ENCODE peak calls at places on chromosome 14, in eight cellular contexts. F, T, V, E, G, Y, L and S are unnamed samples.
A peak's percentile ranks its signal among the peaks of the same experiment; 100 is the strongest.

GRCh38 chr14:54902143-54902520 is 494 bp downstream of the GCH1 start:
- DNase-seq in F (peak; percentile 89), T (peak; percentile 78), V (peak; percentile 49), E (peak; percentile 76), G (peak; percentile 73), Y (peak; percentile 77), L (peak; percentile 37), S (peak; percentile 77)

GRCh38 chr14:29042546-29042945 is 276.0 kb downstream of the FOXG1 start:
- DNase-seq in F (no peak), T (no peak), V (no peak), E (no peak), G (no peak), Y (no peak), L (no peak), S (no peak)

GRCh38 chr14:99461411-99461810 is 19.2 kb downstream of the SETD3 start:
- DNase-seq in F (no peak), T (no peak), V (no peak), E (no peak), G (no peak), Y (no peak), L (no peak), S (no peak)

GRCh38 chr14:93543766-93544165 is 113.0 kb downstream of the UNC79 start:
- DNase-seq in F (peak; percentile 61), T (peak; percentile 11), V (no peak), E (no peak), G (peak; percentile 44), Y (no peak), L (peak; percentile 56), S (no peak)

GRCh38 chr14:23414254-23414653 is 6.2 kb upstream of the MYH6 start:
- DNase-seq in F (no peak), T (no peak), V (no peak), E (no peak), G (no peak), Y (peak; percentile 25), L (no peak), S (no peak)

GRCh38 chr14:100779691-100780080 is 46.2 kb upstream of the MEG3 start:
- DNase-seq in F (no peak), T (no peak), V (no peak), E (no peak), G (no peak), Y (no peak), L (no peak), S (no peak)

GRCh38 chr14:102345232-102345631 is 17.5 kb downstream of the CINP start:
- DNase-seq in F (no peak), T (no peak), V (no peak), E (no peak), G (no peak), Y (no peak), L (no peak), S (no peak)

GRCh38 chr14:89249296-89249565 is 167.8 kb downstream of the FOXN3 start:
- DNase-seq in F (no peak), T (no peak), V (no peak), E (no peak), G (no peak), Y (no peak), L (no peak), S (no peak)

GRCh38 chr14:104561124-104561531 is 18.4 kb upstream of the C14orf180 start:
- DNase-seq in F (no peak), T (no peak), V (no peak), E (no peak), G (no peak), Y (no peak), L (no peak), S (no peak)

GRCh38 chr14:74765721-74766120 is 2.6 kb downstream of the YLPM1 start:
- DNase-seq in F (no peak), T (no peak), V (no peak), E (no peak), G (no peak), Y (no peak), L (no peak), S (no peak)

GRCh38 chr14:89543420-89543790 is 126.4 kb upstream of the FOXN3 start:
- DNase-seq in F (no peak), T (no peak), V (no peak), E (no peak), G (no peak), Y (no peak), L (no peak), S (no peak)

GRCh38 chr14:72810201-72810600 is 83.7 kb downstream of the DPF3 start:
- DNase-seq in F (peak; percentile 61), T (no peak), V (no peak), E (no peak), G (no peak), Y (no peak), L (no peak), S (no peak)

GRCh38 chr14:100342195-100342594 is 19.1 kb downstream of the SLC25A47 start:
- DNase-seq in F (no peak), T (no peak), V (no peak), E (no peak), G (no peak), Y (peak; percentile 11), L (no peak), S (no peak)

GRCh38 chr14:60247994-60248696 is 876 bp upstream of the PPM1A start:
- DNase-seq in F (peak; percentile 96), T (peak; percentile 88), V (peak; percentile 94), E (peak; percentile 75), G (peak; percentile 96), Y (peak; percentile 98), L (peak; percentile 85), S (peak; percentile 72)

GRCh38 chr14:101364503-101365328 is 196.6 kb upstream of the DIO3 start:
- DNase-seq in F (peak; percentile 23), T (no peak), V (no peak), E (peak; percentile 66), G (no peak), Y (peak; percentile 88), L (no peak), S (no peak)

GRCh38 chr14:101497910-101498860 is 63.1 kb upstream of the DIO3 start:
- DNase-seq in F (no peak), T (no peak), V (no peak), E (no peak), G (no peak), Y (peak; percentile 44), L (no peak), S (peak; percentile 3)

GRCh38 chr14:64787619-64788018 is 83.4 kb downstream of the PLEKHG3 start:
- DNase-seq in F (no peak), T (no peak), V (no peak), E (no peak), G (no peak), Y (no peak), L (no peak), S (no peak)

GRCh38 chr14:45715946-45716345 is 462.9 kb upstream of the MIS18BP1 start:
- DNase-seq in F (peak; percentile 1), T (no peak), V (no peak), E (no peak), G (no peak), Y (no peak), L (peak; percentile 21), S (no peak)

GRCh38 chr14:104181761-104182530 is 43.6 kb downstream of the KIF26A start:
- DNase-seq in F (no peak), T (no peak), V (no peak), E (no peak), G (no peak), Y (no peak), L (no peak), S (no peak)

GRCh38 chr14:22071001-22071400 is 397.4 kb upstream of the OR4E1 start:
- DNase-seq in F (no peak), T (no peak), V (peak; percentile 93), E (no peak), G (no peak), Y (no peak), L (no peak), S (no peak)

GRCh38 chr14:39368261-39368959 is 63.8 kb downstream of the FBXO33 start:
- DNase-seq in F (peak; percentile 83), T (peak; percentile 26), V (peak; percentile 56), E (peak; percentile 57), G (peak; percentile 84), Y (peak; percentile 81), L (peak; percentile 80), S (no peak)

GRCh38 chr14:90758959-90759358 is 57.3 kb downstream of the TTC7B start:
- DNase-seq in F (peak; percentile 77), T (no peak), V (no peak), E (no peak), G (peak; percentile 42), Y (peak; percentile 67), L (no peak), S (peak; percentile 42)

GRCh38 chr14:92970233-92970625 is 47.3 kb downstream of the CHGA start:
- DNase-seq in F (no peak), T (no peak), V (no peak), E (no peak), G (no peak), Y (no peak), L (no peak), S (no peak)

GRCh38 chr14:100537701-100538565 is 49.3 kb downstream of the BEGAIN start:
- DNase-seq in F (no peak), T (no peak), V (no peak), E (peak; percentile 4), G (no peak), Y (no peak), L (no peak), S (peak; percentile 19)